ENCODE peak calls at places on chromosomes 12 and 14, in six cellular contexts. R is lower leg skin, C is neural progenitor cell, Y is RWPE2, K is astrocyte of the spinal cord, S is WTC11. J is an unnamed sample.

GRCh38 chr14:102029956-102030355 is 56.9 kb downstream of the HSP90AA1 start:
- DNase-seq in R (no peak), C (no peak), Y (no peak), K (peak), S (no peak), J (no peak)

GRCh38 chr14:76089575-76089974 is 62.1 kb upstream of the GPATCH2L start:
- DNase-seq in R (no peak), C (no peak), Y (no peak), K (no peak), S (no peak), J (no peak)

GRCh38 chr14:73740921-73741326 is 26.7 kb upstream of the PNMA1 start:
- DNase-seq in R (peak), C (no peak), Y (peak), K (peak), S (peak), J (peak)

GRCh38 chr14:23727566-23728335 is 91.6 kb downstream of the DHRS2 start:
- DNase-seq in R (no peak), C (peak), Y (no peak), K (peak), S (no peak), J (peak)

GRCh38 chr14:105882626-105883025 is 356.2 kb downstream of the TMEM121 start:
- DNase-seq in R (no peak), C (no peak), Y (peak), K (no peak), S (peak), J (no peak)

GRCh38 chr14:31927348-31927826 is 149.7 kb upstream of the ARHGAP5 start:
- DNase-seq in R (no peak), C (peak), Y (no peak), K (peak), S (no peak), J (peak)

GRCh38 chr12:48110691-48111315 is 4.9 kb upstream of the SENP1 start:
- DNase-seq in R (no peak), C (no peak), Y (no peak), K (no peak), S (no peak), J (no peak)

GRCh38 chr14:36067428-36068187 is 108.9 kb downstream of the PTCSC3 start:
- DNase-seq in R (no peak), C (no peak), Y (no peak), K (no peak), S (no peak), J (no peak)

GRCh38 chr12:119176267-119177055 is 2.3 kb upstream of the HSPB8 start:
- DNase-seq in R (peak), C (peak), Y (no peak), K (peak), S (peak), J (peak)

GRCh38 chr12:43858096-43858495 is 22.2 kb downstream of the TMEM117 start:
- DNase-seq in R (no peak), C (no peak), Y (no peak), K (no peak), S (no peak), J (no peak)

GRCh38 chr14:86575141-86575540 is 1045.2 kb downstream of the FLRT2 start:
- DNase-seq in R (no peak), C (no peak), Y (no peak), K (peak), S (no peak), J (peak)

GRCh38 chr14:104451474-104451873 is 128.1 kb upstream of the C14orf180 start:
- DNase-seq in R (no peak), C (no peak), Y (no peak), K (no peak), S (no peak), J (no peak)

GRCh38 chr14:70770490-70770889 is 38.8 kb downstream of the MAP3K9 start:
- DNase-seq in R (no peak), C (no peak), Y (peak), K (no peak), S (no peak), J (no peak)

GRCh38 chr14:64880382-64881121 is 845 bp upstream of the SPTB start:
- DNase-seq in R (no peak), C (peak), Y (no peak), K (no peak), S (peak), J (peak)

GRCh38 chr12:89305373-89305772 is 46.9 kb downstream of the DUSP6 start:
- DNase-seq in R (no peak), C (no peak), Y (no peak), K (no peak), S (no peak), J (no peak)

GRCh38 chr14:59018460-59018859 is 170.0 kb upstream of the DAAM1 start:
- DNase-seq in R (no peak), C (no peak), Y (no peak), K (no peak), S (no peak), J (no peak)

GRCh38 chr14:37223947-37224474 is 26.3 kb downstream of the MIPOL1 start:
- DNase-seq in R (no peak), C (no peak), Y (no peak), K (no peak), S (no peak), J (no peak)

GRCh38 chr12:118237908-118238307 is 102.0 kb downstream of the PEBP1 start:
- DNase-seq in R (no peak), C (no peak), Y (no peak), K (peak), S (no peak), J (peak)

GRCh38 chr12:93572712-93573551 is 457 bp downstream of the SOCS2 start:
- DNase-seq in R (no peak), C (peak), Y (peak), K (peak), S (peak), J (peak)

GRCh38 chr14:100882991-100883788 is 20.3 kb downstream of the RTL1 start:
- DNase-seq in R (no peak), C (no peak), Y (peak), K (no peak), S (no peak), J (no peak)

GRCh38 chr12:5154091-5154490 is 110.4 kb downstream of the KCNA5 start:
- DNase-seq in R (no peak), C (peak), Y (no peak), K (no peak), S (peak), J (peak)

GRCh38 chr12:14111230-14111865 is 129.9 kb upstream of the GRIN2B start:
- DNase-seq in R (no peak), C (peak), Y (no peak), K (no peak), S (peak), J (no peak)

GRCh38 chr12:76144253-76144564 is 59.7 kb upstream of the NAP1L1 start:
- DNase-seq in R (no peak), C (no peak), Y (no peak), K (no peak), S (no peak), J (peak)

GRCh38 chr14:68088463-68088862 is 268.9 kb downstream of the RAD51B start:
- DNase-seq in R (no peak), C (peak), Y (no peak), K (peak), S (no peak), J (no peak)

GRCh38 chr14:61179061-61179675 is 102.0 kb downstream of the TMEM30B start:
- DNase-seq in R (no peak), C (no peak), Y (no peak), K (no peak), S (no peak), J (peak)

GRCh38 chr14:38731962-38732361 is 371.1 kb downstream of the SEC23A start:
- DNase-seq in R (no peak), C (no peak), Y (no peak), K (no peak), S (no peak), J (no peak)

GRCh38 chr12:108468149-108468968 is 46.7 kb upstream of the FICD start:
- DNase-seq in R (no peak), C (peak), Y (no peak), K (peak), S (no peak), J (peak)

GRCh38 chr12:65824314-65824563 is at the start of gene HMGA2:
- DNase-seq in R (no peak), C (no peak), Y (no peak), K (no peak), S (peak), J (no peak)

GRCh38 chr12:104736307-104736706 is 221.8 kb downstream of the SLC41A2 start:
- DNase-seq in R (no peak), C (no peak), Y (no peak), K (peak), S (no peak), J (no peak)

GRCh38 chr14:100104523-100105300 is 39.5 kb downstream of the EVL start:
- DNase-seq in R (no peak), C (no peak), Y (peak), K (peak), S (peak), J (no peak)

GRCh38 chr14:32043624-32044023 is 33.5 kb upstream of the ARHGAP5 start:
- DNase-seq in R (no peak), C (no peak), Y (no peak), K (no peak), S (no peak), J (no peak)

GRCh38 chr12:112230136-112230535 is 104.8 kb downstream of the TRAFD1 start:
- DNase-seq in R (no peak), C (no peak), Y (no peak), K (no peak), S (no peak), J (no peak)

DNA sequence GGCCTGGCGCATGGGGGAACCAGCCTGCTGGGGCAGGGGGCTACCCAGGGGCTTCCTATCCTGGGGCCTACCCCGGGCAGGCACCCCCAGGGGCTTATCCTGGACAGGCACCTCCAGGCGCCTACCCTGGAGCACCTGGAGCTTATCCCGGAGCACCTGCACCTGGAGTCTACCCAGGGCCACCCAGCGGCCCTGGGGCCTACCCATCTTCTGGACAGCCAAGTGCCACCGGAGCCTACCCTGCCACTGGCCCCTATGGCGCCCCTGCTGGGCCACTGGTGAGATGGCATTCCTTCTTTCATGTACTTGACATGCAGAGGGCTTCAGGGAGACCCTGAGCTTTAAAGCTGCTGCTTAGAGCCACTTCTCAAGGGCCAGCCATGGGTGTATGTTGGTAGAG is 9.0 kb downstream of the LGALS3 start:
- DNase-seq in R (no peak), C (peak), Y (no peak), K (no peak), S (peak), J (no peak)
- TF ChIP-seq CTCF in R (no peak), C (peak), Y (peak), K (peak), S (peak), J (peak)

DNA sequence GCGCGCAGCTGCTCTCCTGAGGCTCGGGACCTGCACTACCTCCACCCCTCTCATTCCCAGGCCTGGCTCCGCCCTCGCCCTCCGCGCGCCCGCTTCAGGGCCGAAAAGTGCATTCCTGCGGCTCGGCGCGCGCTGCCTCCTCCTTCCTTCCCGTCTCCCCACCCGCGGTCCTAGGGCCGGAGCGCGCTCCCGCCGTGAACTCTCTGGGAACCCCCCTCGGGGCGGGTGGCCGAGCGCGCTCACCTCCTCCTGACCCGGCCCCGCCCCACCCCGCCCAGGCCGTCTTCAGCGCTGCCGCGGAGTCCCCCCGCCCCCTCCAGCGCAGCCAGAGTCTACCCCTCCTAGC is 11.2 kb downstream of the RARG start:
- DNase-seq in R (peak), C (peak), Y (peak), K (peak), S (peak), J (peak)
- TF ChIP-seq CTCF in R (no peak), C (no peak), Y (no peak), K (no peak), S (no peak), J (no peak)

DNA sequence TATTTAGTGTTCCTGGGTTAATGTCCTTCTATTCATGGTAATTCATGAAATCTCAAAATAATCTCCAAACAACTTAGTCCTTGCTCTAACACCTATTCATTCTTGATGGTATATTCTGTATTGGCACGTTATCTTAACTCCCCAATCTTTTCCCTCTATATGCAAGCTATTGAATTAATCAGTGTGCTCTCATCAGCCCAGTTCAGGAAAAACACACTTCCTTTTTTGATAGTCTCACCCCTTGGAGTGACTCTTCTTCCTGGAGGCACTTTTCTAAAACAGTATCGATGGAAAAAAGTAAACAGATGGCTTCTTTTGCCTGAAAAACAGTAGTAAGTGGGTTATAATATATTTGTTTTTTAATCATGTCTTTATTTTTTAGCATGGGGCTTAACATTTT is 28.6 kb downstream of the TULP3 start:
- DNase-seq in R (no peak), C (no peak), Y (no peak), K (no peak), S (no peak), J (no peak)
- TF ChIP-seq CTCF in R (no peak), C (no peak), Y (no peak), K (no peak), S (no peak), J (no peak)

GRCh38 chr14:88919502-88919901 is 95.1 kb downstream of the TTC8 start:
- DNase-seq in R (no peak), C (no peak), Y (peak), K (no peak), S (no peak), J (no peak)
- TF ChIP-seq CTCF in R (no peak), C (no peak), Y (peak), K (no peak), S (no peak), J (no peak)